ENCODE peak calls at places on chromosomes 3 and 15, in seven cellular contexts. N, D, H, K, C, Z and T are unnamed samples.

GRCh38 chr3:13022348-13023250 is 50.6 kb downstream of the IQSEC1 start:
- DNase-seq in H (no peak), Z (no peak), D (peak), K (peak), C (peak), N (peak), T (peak)

GRCh38 chr3:71879089-71879488 is 94.1 kb upstream of the PROK2 start:
- DNase-seq in N (no peak), K (no peak), H (no peak), C (no peak), Z (no peak), D (no peak), T (no peak)

GRCh38 chr3:10085738-10086137 is 22.3 kb downstream of the FANCD2OS start:
- DNase-seq in C (no peak), N (no peak), K (no peak), H (no peak), Z (no peak), D (no peak), T (no peak)

GRCh38 chr3:10419637-10420232 is 85.7 kb downstream of the ATP2B2 start:
- DNase-seq in Z (peak), H (no peak), N (no peak), C (peak), K (no peak), D (no peak), T (no peak)

GRCh38 chr3:24192004-24192403 is 246.9 kb downstream of the NR1D2 start:
- DNase-seq in N (no peak), H (no peak), K (no peak), C (no peak), Z (no peak), D (no peak), T (no peak)

GRCh38 chr3:60282840-60283239 is 968.4 kb downstream of the FHIT start:
- DNase-seq in Z (no peak), D (no peak), K (no peak), N (no peak), C (no peak), H (no peak), T (no peak)

GRCh38 chr3:160577093-160577492 is 11.7 kb upstream of the KPNA4 start:
- DNase-seq in C (no peak), H (no peak), Z (no peak), D (no peak), K (no peak), N (no peak), T (no peak)

GRCh38 chr3:106399208-106399607 is 530.4 kb upstream of the CBLB start:
- DNase-seq in H (no peak), N (no peak), C (no peak), K (no peak), Z (no peak), D (no peak), T (no peak)

GRCh38 chr15:35000511-35000910 is 12.4 kb upstream of the ZNF770 start:
- DNase-seq in Z (no peak), K (peak), D (no peak), N (no peak), H (no peak), C (peak), T (no peak)

GRCh38 chr15:95263751-95264150 is 1032.4 kb downstream of the MCTP2 start:
- DNase-seq in C (no peak), D (no peak), K (no peak), Z (no peak), H (no peak), N (no peak), T (no peak)

GRCh38 chr3:13044496-13045244 is 28.6 kb downstream of the IQSEC1 start:
- DNase-seq in K (no peak), C (no peak), H (no peak), N (no peak), D (no peak), Z (no peak), T (no peak)

GRCh38 chr3:37712918-37713819 is 148.5 kb upstream of the CTDSPL start:
- DNase-seq in Z (no peak), C (peak), N (no peak), H (no peak), D (no peak), K (peak), T (no peak)

GRCh38 chr3:49236226-49236625 is 40.8 kb downstream of the C3orf62 start:
- DNase-seq in K (no peak), N (no peak), C (no peak), H (no peak), Z (no peak), D (no peak), T (no peak)

GRCh38 chr3:81958967-81959625 is 197.7 kb upstream of the GBE1 start:
- DNase-seq in H (no peak), C (peak), N (no peak), D (no peak), Z (no peak), K (no peak), T (no peak)

GRCh38 chr3:158727499-158728377 is 4.5 kb downstream of the RARRES1 start:
- DNase-seq in H (no peak), K (peak), D (no peak), N (peak), Z (peak), C (peak), T (no peak)

GRCh38 chr3:192940129-192940528 is 22.5 kb upstream of the MB21D2 start:
- DNase-seq in K (no peak), D (no peak), Z (no peak), H (no peak), N (no peak), C (no peak), T (no peak)

GRCh38 chr3:165195628-165196576 is at the start of gene SLITRK3:
- DNase-seq in C (peak), D (no peak), Z (no peak), N (no peak), K (no peak), H (no peak), T (peak)

GRCh38 chr3:59502806-59503205 is 453.0 kb upstream of the CFAP20DC start:
- DNase-seq in C (peak), H (peak), N (no peak), K (peak), Z (no peak), D (no peak), T (no peak)

GRCh38 chr3:184666422-184666821 is 45.4 kb downstream of the MAGEF1 start:
- DNase-seq in C (no peak), N (no peak), D (no peak), Z (no peak), K (no peak), H (no peak), T (no peak)

GRCh38 chr15:88006146-88006545 is 250.4 kb downstream of the NTRK3 start:
- DNase-seq in C (no peak), Z (no peak), D (no peak), N (no peak), K (no peak), H (no peak), T (peak)

GRCh38 chr3:65914740-65915366 is 123.9 kb downstream of the MAGI1 start:
- DNase-seq in H (no peak), Z (no peak), K (no peak), D (no peak), N (no peak), C (peak), T (no peak)

GRCh38 chr15:70093070-70093469 is 4.6 kb downstream of the TLE3 start:
- DNase-seq in N (no peak), H (no peak), K (no peak), C (peak), Z (no peak), D (no peak), T (no peak)

GRCh38 chr3:125165189-125165947 is 47.2 kb downstream of the SLC12A8 start:
- DNase-seq in Z (no peak), D (no peak), H (no peak), C (peak), N (peak), K (peak), T (no peak)

GRCh38 chr3:14273886-14274517 is 95.4 kb downstream of the LSM3 start:
- DNase-seq in Z (no peak), D (no peak), C (no peak), H (no peak), K (no peak), N (no peak), T (no peak)

GRCh38 chr3:9778102-9778501 is 8.4 kb upstream of the CAMK1 start:
- DNase-seq in C (peak), Z (peak), H (peak), D (no peak), K (no peak), N (no peak), T (no peak)

GRCh38 chr15:100635406-100636071 is 33.1 kb downstream of the ASB7 start:
- DNase-seq in D (no peak), K (no peak), Z (no peak), C (no peak), N (no peak), H (no peak), T (no peak)

GRCh38 chr3:141094851-141095545 is 43.9 kb downstream of the SPSB4 start:
- DNase-seq in D (peak), H (peak), K (no peak), N (peak), C (peak), Z (no peak), T (peak)

GRCh38 chr3:44265815-44266214 is 24.1 kb downstream of the TOPAZ1 start:
- DNase-seq in N (no peak), D (no peak), C (no peak), Z (no peak), H (no peak), K (no peak), T (no peak)

GRCh38 chr15:74847462-74847861 is 4.5 kb upstream of the ULK3 start:
- DNase-seq in K (no peak), N (no peak), C (no peak), H (no peak), Z (no peak), D (no peak), T (no peak)

GRCh38 chr3:40340541-40341170 is 31.1 kb downstream of the EIF1B start:
- DNase-seq in H (no peak), C (no peak), D (no peak), N (no peak), K (no peak), Z (no peak), T (no peak)

GRCh38 chr3:16173696-16174355 is 654 bp upstream of the GALNT15 start:
- DNase-seq in K (no peak), H (no peak), N (no peak), C (peak), Z (no peak), D (no peak), T (peak)

GRCh38 chr3:16658933-16659793 is 53.9 kb upstream of the DAZL start:
- DNase-seq in C (no peak), K (no peak), D (no peak), Z (no peak), N (no peak), H (no peak), T (no peak)

GRCh38 chr3:162376761-162377160 is 880.2 kb downstream of the OTOL1 start:
- DNase-seq in Z (no peak), K (no peak), D (no peak), C (no peak), H (no peak), N (no peak), T (no peak)

GRCh38 chr3:84967767-84968581 is 9.2 kb downstream of the CADM2 start:
- DNase-seq in Z (no peak), D (no peak), H (no peak), K (no peak), C (no peak), N (no peak), T (no peak)

GRCh38 chr15:40929730-40930429 is 740 bp downstream of the DLL4 start:
- DNase-seq in D (no peak), H (no peak), Z (no peak), C (peak), N (peak), K (no peak), T (no peak)

GRCh38 chr3:122988507-122988906 is 39.1 kb downstream of the SEMA5B start:
- DNase-seq in N (no peak), D (no peak), C (no peak), K (no peak), Z (no peak), H (no peak), T (no peak)

GRCh38 chr15:58966698-58967097 is 20.8 kb upstream of the RNF111 start:
- DNase-seq in D (no peak), K (no peak), N (no peak), H (no peak), Z (no peak), C (no peak), T (no peak)

GRCh38 chr3:72590732-72591192 is 257.5 kb downstream of the SHQ1 start:
- DNase-seq in Z (no peak), D (no peak), H (no peak), N (no peak), C (no peak), K (no peak), T (no peak)

GRCh38 chr15:65611888-65612615 is 1.1 kb upstream of the INTS14 start:
- DNase-seq in H (no peak), Z (no peak), C (no peak), N (no peak), K (no peak), D (no peak), T (no peak)

GRCh38 chr3:185066251-185066650 is 86.6 kb downstream of the C3orf70 start:
- DNase-seq in Z (no peak), D (no peak), H (no peak), N (no peak), K (no peak), C (no peak), T (no peak)